ENCODE peak calls at places on chromosomes 4 and X, in ten cellular contexts. O, N, V, S, A, I, D, P, J and L are unnamed samples.

GRCh38 chr4:168877779-168878491 is 132.1 kb downstream of the CBR4 start:
- DNase-seq in V (peak; percentile 23), S (peak; percentile 32), D (no peak), A (peak; percentile 83), J (no peak), P (no peak), N (peak; percentile 68), I (no peak), O (peak; percentile 5), L (peak; percentile 63)

GRCh38 chr4:3217266-3217665 is 31.7 kb upstream of the MSANTD1 start:
- DNase-seq in S (no peak), N (no peak), V (no peak), J (no peak), O (no peak), P (no peak), A (no peak), D (no peak), I (no peak), L (no peak)

GRCh38 chr4:95129708-95130343 is 372.1 kb downstream of the BMPR1B start:
- DNase-seq in N (no peak), S (no peak), P (no peak), I (no peak), J (peak; percentile 93), V (peak; percentile 98), D (no peak), A (no peak), O (no peak), L (no peak)

GRCh38 chr4:116362603-116363002 is 722.8 kb downstream of the TRAM1L1 start:
- DNase-seq in J (no peak), S (no peak), D (no peak), V (no peak), I (no peak), A (no peak), P (no peak), N (no peak), O (no peak), L (no peak)

GRCh38 chrX:108299101-108299591 is 139.1 kb downstream of the COL4A6 start:
- DNase-seq in N (no peak), A (no peak), J (no peak), V (peak; percentile 75), S (no peak), I (no peak), D (no peak), O (peak; percentile 13), P (no peak), L (no peak)

GRCh38 chr4:1753692-1754311 is 32.5 kb downstream of the TACC3 start:
- DNase-seq in O (no peak), S (no peak), D (no peak), P (no peak), A (no peak), J (no peak), V (no peak), I (no peak), N (no peak), L (no peak)

GRCh38 chrX:133333154-133333750 is 82.0 kb downstream of the GPC4 start:
- DNase-seq in I (no peak), J (no peak), A (no peak), N (no peak), S (no peak), D (no peak), V (no peak), O (no peak), P (no peak), L (no peak)

GRCh38 chrX:91331476-91331875 is 103.2 kb upstream of the PABPC5 start:
- DNase-seq in P (no peak), A (no peak), O (no peak), J (no peak), V (no peak), D (no peak), N (no peak), S (no peak), I (no peak), L (no peak)

GRCh38 chr4:94447754-94448411 is 3.9 kb upstream of the PDLIM5 start:
- DNase-seq in O (no peak), D (no peak), I (no peak), J (no peak), N (no peak), A (no peak), V (peak; percentile 37), S (no peak), P (no peak), L (no peak)

GRCh38 chr4:76764251-76764650 is 133.7 kb downstream of the SOWAHB start:
- DNase-seq in J (no peak), A (no peak), D (no peak), V (peak; percentile 86), N (no peak), S (no peak), P (no peak), O (no peak), I (no peak), L (no peak)

GRCh38 chr4:38365748-38366310 is 298.2 kb upstream of the KLF3 start:
- DNase-seq in D (no peak), I (no peak), A (no peak), V (no peak), J (no peak), P (peak; percentile 33), S (no peak), N (peak; percentile 6), O (no peak), L (no peak)

GRCh38 chr4:163191999-163192398 is 25.3 kb upstream of the NAF1 start:
- DNase-seq in D (no peak), I (no peak), S (no peak), O (peak; percentile 5), N (no peak), A (no peak), P (no peak), V (no peak), J (no peak), L (no peak)

GRCh38 chr4:2795558-2796260 is 2.8 kb downstream of the SH3BP2 start:
- DNase-seq in A (peak; percentile 63), P (no peak), N (no peak), D (no peak), S (no peak), I (no peak), J (no peak), V (no peak), O (no peak), L (no peak)

GRCh38 chrX:102138064-102138463 is 4.2 kb downstream of the TCEAL6 start:
- DNase-seq in N (no peak), I (no peak), S (no peak), A (no peak), O (no peak), D (no peak), J (no peak), P (no peak), V (no peak), L (no peak)

GRCh38 chr4:187603093-187603395 is 392.5 kb upstream of the ZFP42 start:
- DNase-seq in D (no peak), S (no peak), A (no peak), J (no peak), I (no peak), P (no peak), V (peak; percentile 60), O (no peak), N (no peak), L (no peak)

GRCh38 chr4:118313098-118313497 is 39.7 kb downstream of the PRSS12 start:
- DNase-seq in J (peak; percentile 44), A (peak; percentile 45), O (peak; percentile 2), I (no peak), V (peak; percentile 59), N (no peak), D (no peak), P (no peak), S (no peak), L (no peak)

GRCh38 chr4:47482326-47482725 is 2.7 kb upstream of the ATP10D start:
- DNase-seq in I (no peak), P (no peak), V (peak; percentile 66), O (peak; percentile 41), A (no peak), J (no peak), N (no peak), D (no peak), S (no peak), L (no peak)

GRCh38 chr4:141047228-141047884 is 85.9 kb downstream of the RNF150 start:
- DNase-seq in P (no peak), N (no peak), V (peak; percentile 83), I (no peak), J (peak; percentile 76), S (no peak), D (no peak), O (no peak), A (no peak), L (no peak)

GRCh38 chrX:118536687-118537461 is 41.3 kb downstream of the DOCK11 start:
- DNase-seq in N (no peak), V (peak; percentile 50), P (no peak), I (peak; percentile 51), J (no peak), D (peak; percentile 27), S (no peak), O (peak; percentile 72), A (no peak), L (no peak)

GRCh38 chr4:69984030-69984443 is 11.7 kb upstream of the STATH start:
- DNase-seq in A (no peak), I (no peak), V (no peak), P (peak; percentile 24), O (peak; percentile 26), S (peak; percentile 8), D (no peak), J (no peak), N (no peak), L (no peak)

GRCh38 chr4:114250439-114250891 is 271.0 kb upstream of the ARSJ start:
- DNase-seq in A (no peak), O (no peak), S (no peak), N (no peak), I (no peak), D (no peak), P (no peak), J (no peak), V (no peak), L (no peak)